ENCODE peak calls at places on chromosomes 6 and 20, in six cellular contexts. One of them, this sample, is unnamed.
A peak's percentile ranks its signal among the peaks of the same experiment; 100 is the strongest.

GRCh38 chr6:925656-926213 is 232.8 kb upstream of the EXOC2 start:
- DNase-seq in GDM1: no peak
- DNase-seq in HEK293T: no peak
- DNase-seq in stimulated activated CD4-positive, alpha-beta T cell treated with anti-CD3 and anti-CD28 coated beads, Interleukin-4, amount 100 ng/mL, for 4 hours: no peak
- DNase-seq in dorsolateral prefrontal cortex: no peak
- DNase-seq in tibial artery: no peak
- DNase-seq in this sample: no peak

GRCh38 chr6:1390071-1390804 is 862 bp downstream of the FOXF2 start:
- DNase-seq in tibial artery: no peak
- DNase-seq in stimulated activated CD4-positive, alpha-beta T cell treated with anti-CD3 and anti-CD28 coated beads, Interleukin-4, amount 100 ng/mL, for 4 hours: no peak
- DNase-seq in dorsolateral prefrontal cortex: no peak
- DNase-seq in HEK293T: no peak
- DNase-seq in GDM1: no peak
- DNase-seq in this sample: no peak

GRCh38 chr6:121663292-121663691 is 227.8 kb downstream of the GJA1 start:
- DNase-seq in GDM1: no peak
- DNase-seq in HEK293T: no peak
- DNase-seq in tibial artery: no peak
- DNase-seq in dorsolateral prefrontal cortex: no peak
- DNase-seq in stimulated activated CD4-positive, alpha-beta T cell treated with anti-CD3 and anti-CD28 coated beads, Interleukin-4, amount 100 ng/mL, for 4 hours: no peak
- DNase-seq in this sample: no peak

GRCh38 chr20:35625584-35626385 is 10.2 kb downstream of the SPAG4 start:
- DNase-seq in tibial artery: no peak
- DNase-seq in GDM1: no peak
- DNase-seq in HEK293T: no peak
- DNase-seq in stimulated activated CD4-positive, alpha-beta T cell treated with anti-CD3 and anti-CD28 coated beads, Interleukin-4, amount 100 ng/mL, for 4 hours: no peak
- DNase-seq in dorsolateral prefrontal cortex: no peak
- DNase-seq in this sample: no peak

GRCh38 chr6:85451586-85452306 is 1.9 kb downstream of the NT5E start:
- DNase-seq in tibial artery: no peak
- DNase-seq in GDM1: no peak
- DNase-seq in stimulated activated CD4-positive, alpha-beta T cell treated with anti-CD3 and anti-CD28 coated beads, Interleukin-4, amount 100 ng/mL, for 4 hours: no peak
- DNase-seq in HEK293T: no peak
- DNase-seq in dorsolateral prefrontal cortex: no peak
- DNase-seq in this sample: no peak

GRCh38 chr6:168713839-168714238 is 272.9 kb downstream of the SMOC2 start:
- DNase-seq in dorsolateral prefrontal cortex: no peak
- DNase-seq in HEK293T: peak; percentile 44
- DNase-seq in GDM1: no peak
- DNase-seq in stimulated activated CD4-positive, alpha-beta T cell treated with anti-CD3 and anti-CD28 coated beads, Interleukin-4, amount 100 ng/mL, for 4 hours: no peak
- DNase-seq in tibial artery: no peak
- DNase-seq in this sample: no peak

GRCh38 chr6:41258196-41258493 is 28.3 kb downstream of the TREM1 start:
- DNase-seq in GDM1: no peak
- DNase-seq in stimulated activated CD4-positive, alpha-beta T cell treated with anti-CD3 and anti-CD28 coated beads, Interleukin-4, amount 100 ng/mL, for 4 hours: no peak
- DNase-seq in tibial artery: no peak
- DNase-seq in dorsolateral prefrontal cortex: no peak
- DNase-seq in HEK293T: no peak
- DNase-seq in this sample: no peak

GRCh38 chr20:62259294-62259565 is 20.9 kb downstream of the OSBPL2 start:
- DNase-seq in GDM1: no peak
- DNase-seq in stimulated activated CD4-positive, alpha-beta T cell treated with anti-CD3 and anti-CD28 coated beads, Interleukin-4, amount 100 ng/mL, for 4 hours: no peak
- DNase-seq in tibial artery: no peak
- DNase-seq in HEK293T: no peak
- DNase-seq in dorsolateral prefrontal cortex: no peak
- DNase-seq in this sample: no peak

GRCh38 chr6:46819561-46819960 is 26.4 kb downstream of the MEP1A start:
- DNase-seq in tibial artery: no peak
- DNase-seq in stimulated activated CD4-positive, alpha-beta T cell treated with anti-CD3 and anti-CD28 coated beads, Interleukin-4, amount 100 ng/mL, for 4 hours: no peak
- DNase-seq in GDM1: no peak
- DNase-seq in dorsolateral prefrontal cortex: no peak
- DNase-seq in HEK293T: no peak
- DNase-seq in this sample: no peak

GRCh38 chr6:122702846-122703245 is 76.7 kb upstream of the FABP7 start:
- DNase-seq in HEK293T: no peak
- DNase-seq in stimulated activated CD4-positive, alpha-beta T cell treated with anti-CD3 and anti-CD28 coated beads, Interleukin-4, amount 100 ng/mL, for 4 hours: no peak
- DNase-seq in tibial artery: no peak
- DNase-seq in GDM1: no peak
- DNase-seq in dorsolateral prefrontal cortex: no peak
- DNase-seq in this sample: no peak

GRCh38 chr6:157613011-157613522 is 210.0 kb upstream of the SNX9 start:
- DNase-seq in HEK293T: no peak
- DNase-seq in GDM1: no peak
- DNase-seq in dorsolateral prefrontal cortex: no peak
- DNase-seq in tibial artery: no peak
- DNase-seq in stimulated activated CD4-positive, alpha-beta T cell treated with anti-CD3 and anti-CD28 coated beads, Interleukin-4, amount 100 ng/mL, for 4 hours: no peak
- DNase-seq in this sample: no peak

GRCh38 chr6:13013681-13014550 is 297.3 kb downstream of the PHACTR1 start:
- DNase-seq in GDM1: no peak
- DNase-seq in tibial artery: no peak
- DNase-seq in stimulated activated CD4-positive, alpha-beta T cell treated with anti-CD3 and anti-CD28 coated beads, Interleukin-4, amount 100 ng/mL, for 4 hours: no peak
- DNase-seq in HEK293T: peak; percentile 41
- DNase-seq in dorsolateral prefrontal cortex: peak; percentile 43
- DNase-seq in this sample: no peak

GRCh38 chr6:10259676-10260075 is 155.2 kb downstream of the TFAP2A start:
- DNase-seq in tibial artery: no peak
- DNase-seq in GDM1: no peak
- DNase-seq in stimulated activated CD4-positive, alpha-beta T cell treated with anti-CD3 and anti-CD28 coated beads, Interleukin-4, amount 100 ng/mL, for 4 hours: no peak
- DNase-seq in HEK293T: no peak
- DNase-seq in dorsolateral prefrontal cortex: no peak
- DNase-seq in this sample: no peak

GRCh38 chr6:1176595-1176994 is 135.3 kb upstream of the FOXQ1 start:
- DNase-seq in stimulated activated CD4-positive, alpha-beta T cell treated with anti-CD3 and anti-CD28 coated beads, Interleukin-4, amount 100 ng/mL, for 4 hours: no peak
- DNase-seq in GDM1: no peak
- DNase-seq in HEK293T: no peak
- DNase-seq in tibial artery: no peak
- DNase-seq in dorsolateral prefrontal cortex: no peak
- DNase-seq in this sample: no peak

GRCh38 chr6:3628143-3628840 is 123.2 kb downstream of the PXDC1 start:
- DNase-seq in HEK293T: no peak
- DNase-seq in dorsolateral prefrontal cortex: no peak
- DNase-seq in tibial artery: no peak
- DNase-seq in GDM1: no peak
- DNase-seq in stimulated activated CD4-positive, alpha-beta T cell treated with anti-CD3 and anti-CD28 coated beads, Interleukin-4, amount 100 ng/mL, for 4 hours: no peak
- DNase-seq in this sample: no peak

GRCh38 chr6:37396571-37397185 is 36.3 kb upstream of the CMTR1 start:
- DNase-seq in dorsolateral prefrontal cortex: no peak
- DNase-seq in stimulated activated CD4-positive, alpha-beta T cell treated with anti-CD3 and anti-CD28 coated beads, Interleukin-4, amount 100 ng/mL, for 4 hours: no peak
- DNase-seq in HEK293T: no peak
- DNase-seq in GDM1: no peak
- DNase-seq in tibial artery: no peak
- DNase-seq in this sample: no peak

GRCh38 chr6:131258816-131259476 is 123.7 kb downstream of the AKAP7 start:
- DNase-seq in dorsolateral prefrontal cortex: no peak
- DNase-seq in GDM1: no peak
- DNase-seq in stimulated activated CD4-positive, alpha-beta T cell treated with anti-CD3 and anti-CD28 coated beads, Interleukin-4, amount 100 ng/mL, for 4 hours: no peak
- DNase-seq in HEK293T: no peak
- DNase-seq in tibial artery: no peak
- DNase-seq in this sample: no peak

GRCh38 chr6:140062042-140063041 is 687.9 kb upstream of the CITED2 start:
- DNase-seq in stimulated activated CD4-positive, alpha-beta T cell treated with anti-CD3 and anti-CD28 coated beads, Interleukin-4, amount 100 ng/mL, for 4 hours: no peak
- DNase-seq in HEK293T: no peak
- DNase-seq in GDM1: no peak
- DNase-seq in tibial artery: peak; percentile 68
- DNase-seq in dorsolateral prefrontal cortex: no peak
- DNase-seq in this sample: no peak

GRCh38 chr6:25165817-25166216 is 113.4 kb upstream of the CARMIL1 start:
- DNase-seq in GDM1: no peak
- DNase-seq in tibial artery: no peak
- DNase-seq in stimulated activated CD4-positive, alpha-beta T cell treated with anti-CD3 and anti-CD28 coated beads, Interleukin-4, amount 100 ng/mL, for 4 hours: no peak
- DNase-seq in dorsolateral prefrontal cortex: no peak
- DNase-seq in HEK293T: no peak
- DNase-seq in this sample: no peak

GRCh38 chr6:35557239-35557638 is 44.5 kb upstream of the TULP1 start:
- DNase-seq in tibial artery: peak; percentile 58
- DNase-seq in stimulated activated CD4-positive, alpha-beta T cell treated with anti-CD3 and anti-CD28 coated beads, Interleukin-4, amount 100 ng/mL, for 4 hours: no peak
- DNase-seq in GDM1: no peak
- DNase-seq in dorsolateral prefrontal cortex: no peak
- DNase-seq in HEK293T: no peak
- DNase-seq in this sample: no peak

GRCh38 chr6:166341915-166342292 is 441 bp downstream of the SFT2D1 start:
- DNase-seq in GDM1: no peak
- DNase-seq in dorsolateral prefrontal cortex: no peak
- DNase-seq in HEK293T: no peak
- DNase-seq in stimulated activated CD4-positive, alpha-beta T cell treated with anti-CD3 and anti-CD28 coated beads, Interleukin-4, amount 100 ng/mL, for 4 hours: peak; percentile 10
- DNase-seq in tibial artery: no peak
- DNase-seq in this sample: no peak

GRCh38 chr20:63233924-63234323 is 1.8 kb upstream of the BIRC7 start:
- DNase-seq in stimulated activated CD4-positive, alpha-beta T cell treated with anti-CD3 and anti-CD28 coated beads, Interleukin-4, amount 100 ng/mL, for 4 hours: no peak
- DNase-seq in GDM1: no peak
- DNase-seq in tibial artery: no peak
- DNase-seq in HEK293T: no peak
- DNase-seq in dorsolateral prefrontal cortex: no peak
- DNase-seq in this sample: no peak

GRCh38 chr6:52909131-52909530 is 367 bp downstream of the GSTA3 start:
- DNase-seq in GDM1: no peak
- DNase-seq in tibial artery: no peak
- DNase-seq in HEK293T: no peak
- DNase-seq in dorsolateral prefrontal cortex: no peak
- DNase-seq in stimulated activated CD4-positive, alpha-beta T cell treated with anti-CD3 and anti-CD28 coated beads, Interleukin-4, amount 100 ng/mL, for 4 hours: no peak
- DNase-seq in this sample: no peak

GRCh38 chr6:121522771-121523386 is 87.4 kb downstream of the GJA1 start:
- DNase-seq in stimulated activated CD4-positive, alpha-beta T cell treated with anti-CD3 and anti-CD28 coated beads, Interleukin-4, amount 100 ng/mL, for 4 hours: no peak
- DNase-seq in dorsolateral prefrontal cortex: no peak
- DNase-seq in GDM1: no peak
- DNase-seq in HEK293T: no peak
- DNase-seq in tibial artery: no peak
- DNase-seq in this sample: no peak

GRCh38 chr6:3312604-3313167 is 53.9 kb downstream of the PSMG4 start:
- DNase-seq in stimulated activated CD4-positive, alpha-beta T cell treated with anti-CD3 and anti-CD28 coated beads, Interleukin-4, amount 100 ng/mL, for 4 hours: no peak
- DNase-seq in dorsolateral prefrontal cortex: peak; percentile 34
- DNase-seq in GDM1: no peak
- DNase-seq in tibial artery: peak; percentile 35
- DNase-seq in HEK293T: no peak
- DNase-seq in this sample: no peak

GRCh38 chr6:12449447-12449846 is 159.3 kb downstream of the EDN1 start:
- DNase-seq in tibial artery: no peak
- DNase-seq in GDM1: no peak
- DNase-seq in stimulated activated CD4-positive, alpha-beta T cell treated with anti-CD3 and anti-CD28 coated beads, Interleukin-4, amount 100 ng/mL, for 4 hours: no peak
- DNase-seq in HEK293T: no peak
- DNase-seq in dorsolateral prefrontal cortex: no peak
- DNase-seq in this sample: no peak

GRCh38 chr6:56953597-56954388 is 1.1 kb upstream of the BEND6 start:
- DNase-seq in tibial artery: no peak
- DNase-seq in stimulated activated CD4-positive, alpha-beta T cell treated with anti-CD3 and anti-CD28 coated beads, Interleukin-4, amount 100 ng/mL, for 4 hours: peak; percentile 4
- DNase-seq in GDM1: no peak
- DNase-seq in HEK293T: peak; percentile 16
- DNase-seq in dorsolateral prefrontal cortex: no peak
- DNase-seq in this sample: no peak

GRCh38 chr20:53795170-53795569 is 201.5 kb upstream of the ZNF217 start:
- DNase-seq in stimulated activated CD4-positive, alpha-beta T cell treated with anti-CD3 and anti-CD28 coated beads, Interleukin-4, amount 100 ng/mL, for 4 hours: no peak
- DNase-seq in tibial artery: no peak
- DNase-seq in HEK293T: no peak
- DNase-seq in GDM1: no peak
- DNase-seq in dorsolateral prefrontal cortex: no peak
- DNase-seq in this sample: no peak

GRCh38 chr6:121309768-121310473 is 24.4 kb downstream of the TBC1D32 start:
- DNase-seq in GDM1: no peak
- DNase-seq in tibial artery: no peak
- DNase-seq in HEK293T: no peak
- DNase-seq in stimulated activated CD4-positive, alpha-beta T cell treated with anti-CD3 and anti-CD28 coated beads, Interleukin-4, amount 100 ng/mL, for 4 hours: no peak
- DNase-seq in dorsolateral prefrontal cortex: no peak
- DNase-seq in this sample: no peak

GRCh38 chr6:77880501-77880900 is 227.7 kb downstream of the MEI4 start:
- DNase-seq in dorsolateral prefrontal cortex: no peak
- DNase-seq in GDM1: no peak
- DNase-seq in HEK293T: no peak
- DNase-seq in stimulated activated CD4-positive, alpha-beta T cell treated with anti-CD3 and anti-CD28 coated beads, Interleukin-4, amount 100 ng/mL, for 4 hours: no peak
- DNase-seq in tibial artery: no peak
- DNase-seq in this sample: no peak

This sample was measured in activated T-helper 9 cell treated with anti-CD3 and anti-CD28 coated beads, Interleukin-2, amount 50 U/mL, for 16 hours.